ENCODE peak calls at places on chromosomes 1 and 21, in eight cellular contexts. I is psoas muscle; A is breast epithelium; B is effector memory CD4-positive, alpha-beta T cell; D is Caco-2; W is heart left ventricle; F is cardiac muscle cell; S is prostate gland. N is an unnamed sample. For H3K4me1, the result is how much of the 10 kb centered on the place peaks cover.

GRCh38 chr1:217109928-217110327 is 386.7 kb upstream of the ESRRG start:
- DNase-seq in F (no peak), B (no peak), W (no peak), D (no peak), A (no peak), I (no peak), S (no peak), N (no peak)

GRCh38 chr1:100065183-100065968 is 67.4 kb downstream of the SASS6 start:
- DNase-seq in S (no peak), F (peak), D (no peak), A (no peak), W (no peak), B (no peak), I (no peak), N (no peak)

GRCh38 chr21:15436031-15436430 is 293.8 kb upstream of the USP25 start:
- DNase-seq in F (no peak), A (no peak), D (no peak), W (no peak), S (peak), B (no peak), I (no peak), N (no peak)

GRCh38 chr1:9086060-9086459 is 16.6 kb upstream of the SLC2A5 start:
- DNase-seq in S (no peak), I (no peak), B (no peak), F (peak), A (no peak), W (no peak), D (no peak), N (no peak)

GRCh38 chr21:29506947-29507346 is 208.2 kb downstream of the BACH1 start:
- DNase-seq in A (no peak), I (no peak), W (no peak), S (no peak), F (no peak), D (no peak), B (no peak), N (no peak)

GRCh38 chr1:236144033-236144432 is 1.7 kb downstream of the GPR137B start:
- DNase-seq in I (no peak), D (no peak), W (no peak), B (no peak), F (no peak), S (no peak), A (no peak), N (no peak)

GRCh38 chr1:25054526-25054925 is 124.5 kb upstream of the RUNX3 start:
- DNase-seq in S (no peak), B (no peak), F (no peak), W (no peak), A (no peak), I (no peak), D (no peak), N (no peak)

GRCh38 chr1:162857850-162858249 is 3.1 kb downstream of the CCDC190 start:
- DNase-seq in A (no peak), W (no peak), D (no peak), F (peak), I (no peak), S (no peak), B (no peak), N (no peak)

GRCh38 chr1:219088778-219089557 is 84.7 kb upstream of the LYPLAL1 start:
- DNase-seq in A (no peak), D (no peak), S (no peak), B (no peak), F (peak), I (peak), W (peak), N (peak)

GRCh38 chr1:82483146-82483545 is 682.4 kb downstream of the ADGRL2 start:
- DNase-seq in I (no peak), A (no peak), F (no peak), W (no peak), B (no peak), D (no peak), S (no peak), N (no peak)

GRCh38 chr1:14486401-14487110 is 111.9 kb upstream of the KAZN start:
- DNase-seq in F (peak), B (no peak), W (peak), S (no peak), A (no peak), D (no peak), I (no peak), N (peak)

GRCh38 chr1:156676820-156677615 is at the start of gene NES:
- DNase-seq in D (peak), S (no peak), B (no peak), A (no peak), I (peak), F (peak), W (peak), N (peak)

GRCh38 chr1:54096491-54097235 is 43.3 kb downstream of the TCEANC2 start:
- DNase-seq in S (no peak), F (no peak), B (no peak), D (no peak), W (no peak), I (no peak), A (no peak), N (no peak)

GRCh38 chr1:172905452-172905851 is 145.3 kb downstream of the TNFSF18 start:
- DNase-seq in S (no peak), B (no peak), D (no peak), F (no peak), I (no peak), A (no peak), W (no peak), N (no peak)

GRCh38 chr1:201450721-201451291 is 18.2 kb downstream of the PHLDA3 start:
- DNase-seq in S (no peak), B (no peak), W (peak), I (peak), D (no peak), F (peak), A (peak), N (peak)

GRCh38 chr21:45496151-45496967 is 45.9 kb downstream of the SLC19A1 start:
- DNase-seq in B (no peak), D (no peak), I (peak), A (no peak), W (peak), F (no peak), S (no peak), N (no peak)

GRCh38 chr1:11540773-11541160 is 61.8 kb downstream of the DISP3 start:
- DNase-seq in D (no peak), A (no peak), W (peak), S (no peak), F (no peak), B (no peak), I (no peak), N (no peak)

GRCh38 chr1:244989813-244990212 is 125.5 kb upstream of the HNRNPU start:
- DNase-seq in D (no peak), W (no peak), I (no peak), F (no peak), S (no peak), B (no peak), A (no peak), N (no peak)

GRCh38 chr1:108079550-108079949 is 114.6 kb upstream of the VAV3 start:
- DNase-seq in D (no peak), I (no peak), F (no peak), B (no peak), A (no peak), W (no peak), S (no peak), N (no peak)

GRCh38 chr1:203692565-203693470 is 66.2 kb downstream of the ATP2B4 start:
- DNase-seq in I (peak), A (peak), D (peak), B (no peak), S (peak), W (peak), F (peak), N (peak)

DNA sequence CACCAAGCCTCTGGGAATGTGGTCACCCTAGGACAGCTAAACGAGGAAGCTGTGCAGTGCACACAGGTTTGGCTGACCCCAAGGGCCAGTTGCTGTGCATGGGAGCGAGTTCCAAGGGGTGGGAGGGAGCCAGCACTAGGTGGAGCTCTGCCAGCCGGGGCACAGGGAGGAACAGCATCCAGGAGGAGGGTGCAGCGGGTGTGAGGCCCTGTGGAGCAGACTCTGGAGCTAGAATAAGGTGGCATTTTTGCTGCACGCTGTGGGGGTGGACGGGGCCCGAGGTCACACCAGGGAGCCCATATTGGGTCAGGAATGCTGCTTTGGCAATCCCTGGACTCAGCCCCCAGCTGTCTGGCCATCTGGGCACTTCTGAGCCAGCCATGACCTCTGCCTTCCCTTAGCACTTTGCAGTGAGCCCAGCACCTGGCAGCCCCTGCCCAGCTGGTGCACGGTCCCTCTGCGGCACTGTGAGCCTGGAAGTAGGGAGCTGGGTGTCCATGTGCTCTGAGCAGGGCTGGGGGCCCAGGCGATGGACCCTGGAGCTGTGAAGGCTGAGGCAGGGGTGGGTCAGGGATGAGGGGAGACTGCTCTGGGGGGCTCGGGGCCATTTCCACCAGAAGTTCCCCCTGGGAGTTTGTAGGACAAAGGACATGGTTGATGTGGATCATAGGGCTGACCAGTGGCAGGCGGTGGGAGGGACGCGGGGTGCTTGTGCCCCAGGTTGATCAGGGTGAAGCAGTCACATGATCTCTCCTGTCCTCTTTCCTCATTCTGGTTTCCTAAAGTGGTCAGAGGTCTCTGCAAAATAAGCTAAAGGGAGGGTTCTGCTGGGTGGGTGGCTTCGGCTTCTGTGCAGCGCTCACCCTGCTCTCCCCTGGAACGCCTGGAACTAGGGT is 8.9 kb downstream of the PDXK start:
- DNase-seq in I (peak), A (no peak), F (peak), D (no peak), B (no peak), W (peak), S (no peak), N (no peak)
- H3K4me1 ChIP-seq in I (under half), A (under half), F (under half), D (under half), B (under half), W (under half), S (under half), N (half or more)

GRCh38 chr1:40385437-40386310 is 12.1 kb downstream of the SMAP2 start:
- DNase-seq in B (peak), D (no peak), S (no peak), W (no peak), F (peak), I (no peak), A (no peak), N (no peak)
- H3K4me3 ChIP-seq in B (peak), D (no peak), S (no peak), W (no peak), F (no peak), I (peak), A (no peak), N (peak)

DNA sequence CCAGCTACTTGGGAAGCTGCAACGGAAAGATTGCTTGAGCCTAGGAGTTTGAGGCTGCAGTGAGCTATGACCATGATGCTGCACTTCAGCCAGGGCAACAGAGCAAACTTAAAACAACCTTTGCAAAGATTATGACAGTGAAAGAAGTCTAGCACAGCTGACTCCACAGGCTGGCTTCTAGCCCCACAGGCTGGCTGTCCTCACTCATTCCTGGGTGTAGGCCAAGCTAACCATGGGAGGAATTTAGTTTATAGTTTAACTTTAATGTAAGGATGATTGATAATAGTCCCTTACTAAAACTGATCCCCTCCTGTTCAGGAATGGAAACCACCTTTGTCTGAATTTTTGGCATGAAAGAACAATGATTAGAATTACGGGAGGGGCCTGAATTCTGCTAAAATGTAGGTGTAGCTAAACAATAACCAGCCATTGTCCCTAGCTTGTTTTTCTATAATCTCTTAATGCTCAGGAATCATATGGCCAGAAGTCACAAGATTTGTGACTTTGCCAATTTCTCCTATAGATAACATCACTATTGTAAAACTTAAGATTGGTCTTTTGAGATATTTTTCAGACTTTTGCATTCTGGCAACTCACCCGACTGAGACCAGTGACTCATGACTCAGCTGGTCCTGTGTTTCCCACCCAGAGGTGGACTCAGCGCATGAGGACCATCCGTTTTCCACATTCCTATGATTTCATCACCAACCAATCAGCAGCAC is 28.1 kb upstream of the SGIP1 start:
- DNase-seq in F (peak), B (no peak), W (peak), I (no peak), A (no peak), S (no peak), D (no peak), N (no peak)
- H3K4me1 ChIP-seq in F (under half), B (under half), W (under half), I (under half), A (under half), S (under half), D (under half), N (under half)

DNA sequence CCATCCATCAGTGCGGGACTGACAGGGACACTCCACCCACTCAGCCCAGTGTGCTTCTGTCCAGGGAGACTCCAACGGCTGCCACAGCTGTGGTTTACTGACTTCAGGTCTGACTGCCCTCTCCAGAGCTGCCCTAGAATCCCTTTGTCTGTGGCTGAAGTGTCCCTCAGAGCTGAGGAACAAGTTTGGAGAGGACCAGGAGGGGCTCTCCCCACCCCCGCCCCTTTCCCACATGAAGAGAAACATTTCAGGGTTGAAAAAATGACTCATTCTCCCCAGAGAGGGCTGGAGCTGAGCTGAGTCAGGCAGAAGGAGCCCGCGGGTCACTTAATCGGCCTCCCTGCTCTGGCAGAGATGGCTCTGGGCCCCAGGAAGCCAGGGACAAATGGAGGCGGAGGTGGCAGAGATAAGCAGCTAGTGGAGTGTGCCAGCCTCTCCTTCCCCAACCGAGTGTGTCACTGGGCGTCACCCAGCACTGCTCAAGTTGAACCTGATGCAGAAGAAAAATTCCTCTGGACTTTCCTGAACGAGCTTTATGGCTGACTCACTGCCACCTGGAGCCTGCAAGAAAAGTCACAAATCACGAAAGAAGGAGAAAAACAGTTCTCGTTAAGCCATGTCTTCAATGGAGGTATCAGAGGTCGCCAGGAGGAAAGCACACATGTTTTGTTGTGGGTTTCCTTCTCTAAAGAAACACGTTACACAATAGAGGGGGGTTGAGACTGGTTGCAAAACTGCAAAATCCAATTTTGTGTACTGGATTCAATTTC is 34.3 kb upstream of the ECE1 start:
- DNase-seq in A (peak), B (no peak), F (peak), S (peak), D (no peak), W (peak), I (peak), N (peak)
- H3K4me3 ChIP-seq in A (peak), B (peak), F (no peak), S (no peak), D (no peak), W (no peak), I (no peak), N (peak)

DNA sequence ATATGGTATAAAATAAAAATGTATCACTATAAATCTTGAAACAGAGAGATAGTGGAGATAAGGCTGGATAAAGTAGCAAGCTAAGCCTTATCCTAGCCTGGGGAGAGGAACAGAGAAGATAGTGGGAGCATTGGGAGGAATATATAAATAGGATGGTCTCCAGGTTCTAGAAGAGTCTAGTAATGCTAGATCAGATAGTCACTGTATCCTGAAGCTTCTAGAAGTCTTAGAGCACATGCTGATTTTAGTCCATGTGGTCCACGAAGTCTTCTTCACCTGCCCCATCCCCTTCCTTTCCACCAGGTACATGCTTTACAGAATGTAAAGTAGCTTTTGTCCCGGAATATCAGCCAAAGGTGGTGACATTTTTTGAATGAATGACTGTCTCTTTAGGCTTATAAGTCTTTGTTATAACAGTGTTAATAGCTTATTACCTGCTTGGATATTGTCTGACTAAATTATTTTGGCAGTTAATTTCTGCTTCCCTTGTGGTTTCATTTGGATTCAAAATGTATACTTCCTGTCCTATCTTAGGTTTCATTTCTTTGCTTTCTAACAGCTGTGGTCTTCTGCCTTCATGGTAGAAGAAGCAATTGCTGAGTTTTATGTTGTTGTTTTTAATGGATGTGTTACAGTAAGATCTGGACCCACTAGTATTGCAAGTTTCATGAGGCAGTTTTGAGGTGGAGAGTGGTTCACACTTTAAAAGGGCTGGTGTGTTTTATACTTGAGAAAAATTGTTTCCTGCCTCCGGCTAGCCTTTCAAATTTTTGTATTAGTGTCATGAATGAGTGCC is 5.9 kb downstream of the SMG7 start:
- DNase-seq in I (no peak), B (no peak), A (no peak), D (no peak), W (no peak), S (no peak), F (no peak), N (no peak)
- H3K4me1 ChIP-seq in I (half or more), B (under half), A (under half), D (under half), W (under half), S (under half), F (under half), N (under half)

GRCh38 chr1:35187816-35188342 is 5.1 kb downstream of the SFPQ start:
- DNase-seq in D (no peak), B (no peak), W (no peak), I (no peak), S (no peak), F (no peak), A (no peak), N (no peak)

GRCh38 chr1:35185200-35185599 is 7.7 kb downstream of the SFPQ start:
- DNase-seq in I (no peak), A (no peak), F (no peak), W (no peak), B (no peak), S (no peak), D (no peak), N (no peak)

GRCh38 chr1:35184495-35185199 is 8.3 kb downstream of the SFPQ start:
- DNase-seq in I (no peak), B (no peak), W (no peak), A (no peak), F (no peak), D (no peak), S (no peak), N (no peak)

GRCh38 chr1:35188578-35189392 is 4.2 kb downstream of the SFPQ start:
- DNase-seq in A (no peak), S (no peak), B (no peak), I (no peak), W (no peak), D (no peak), F (no peak), N (no peak)

GRCh38 chr1:35186239-35186638 is 6.7 kb downstream of the SFPQ start:
- DNase-seq in B (no peak), W (no peak), I (no peak), D (no peak), A (no peak), F (no peak), S (no peak), N (no peak)
- H3K4me3 ChIP-seq in B (no peak), W (no peak), I (peak), D (no peak), A (no peak), F (no peak), S (no peak), N (no peak)

GRCh38 chr1:63915121-63915520 is 141.3 kb downstream of the ROR1 start:
- DNase-seq in F (no peak), B (no peak), A (no peak), I (no peak), D (no peak), W (no peak), S (no peak), N (no peak)
- H3K4me1 ChIP-seq in F (under half), B (under half), A (under half), I (under half), D (half or more), W (under half), S (under half), N (under half)

DNA sequence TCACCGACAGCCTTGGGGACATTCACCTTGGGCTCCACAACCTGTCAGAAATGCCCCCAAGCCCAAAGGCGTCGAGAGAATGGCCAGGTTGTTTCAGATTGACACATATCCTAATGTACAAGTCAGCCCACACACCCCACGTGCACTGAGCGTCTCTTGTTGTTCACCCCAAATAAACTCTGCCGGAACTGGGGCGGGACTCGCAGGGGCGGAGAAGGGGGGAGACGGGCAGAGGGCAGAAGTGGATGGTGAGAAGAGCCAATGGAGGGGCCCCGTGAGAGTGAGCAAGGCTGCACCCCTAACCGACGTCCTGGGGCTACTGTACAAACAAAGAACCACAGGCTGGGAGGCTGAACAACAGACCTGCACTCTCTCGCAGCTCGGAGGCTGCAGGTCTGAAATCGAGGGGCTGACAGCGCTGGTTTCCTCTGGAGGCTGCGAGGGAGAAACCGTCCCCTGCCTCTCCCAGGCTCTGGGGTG is 8.5 kb upstream of the UMODL1 start:
- DNase-seq in I (peak), F (no peak), B (peak), D (no peak), W (no peak), A (peak), S (no peak), N (no peak)
- H3K4me3 ChIP-seq in I (no peak), F (no peak), B (peak), D (no peak), W (no peak), A (no peak), S (no peak), N (no peak)

GRCh38 chr1:23198373-23198772 is 18.9 kb downstream of the HTR1D start:
- DNase-seq in W (no peak), D (no peak), A (no peak), F (peak), I (no peak), S (no peak), B (no peak), N (no peak)
- H3K4me1 ChIP-seq in W (under half), D (under half), A (under half), F (under half), I (under half), S (under half), B (under half), N (under half)

GRCh38 chr1:40338745-40339419 is 21.8 kb upstream of the COL9A2 start:
- DNase-seq in W (peak), B (peak), F (peak), A (peak), D (peak), S (peak), I (peak), N (peak)
- H3K4me3 ChIP-seq in W (no peak), B (no peak), F (no peak), A (no peak), D (no peak), S (no peak), I (no peak), N (no peak)

N was measured in tibial artery.